ENCODE peak calls at places on chromosomes 3 and 15, in five cellular contexts. W, S, U, J and P are unnamed samples.

GRCh38 chr15:24955549-24955929 is 752 bp downstream of the SNRPN start:
- DNase-seq in W (no peak), S (no peak), U (peak), J (peak), P (peak)

GRCh38 chr3:127853681-127854080 is 31.4 kb upstream of the MGLL start:
- DNase-seq in W (no peak), U (no peak), J (no peak), S (no peak), P (no peak)

GRCh38 chr15:82710208-82710555 is 507 bp upstream of the AP3B2 start:
- DNase-seq in S (no peak), J (no peak), U (no peak), W (no peak), P (no peak)

GRCh38 chr3:126031981-126032471 is 51.9 kb downstream of the SLC41A3 start:
- DNase-seq in S (no peak), U (no peak), J (no peak), W (no peak), P (no peak)

GRCh38 chr3:138774529-138775253 is 60.0 kb downstream of the PIK3CB start:
- DNase-seq in W (peak), J (no peak), U (peak), S (no peak), P (no peak)

GRCh38 chr3:101729586-101729985 is 5.2 kb downstream of the CEP97 start:
- DNase-seq in U (no peak), J (no peak), W (no peak), S (no peak), P (no peak)

GRCh38 chr15:99729920-99730319 is 3.3 kb downstream of the LYSMD4 start:
- DNase-seq in S (no peak), J (peak), U (peak), W (peak), P (no peak)

GRCh38 chr3:123338021-123338619 is 110.8 kb downstream of the ADCY5 start:
- DNase-seq in S (no peak), U (no peak), J (no peak), W (no peak), P (no peak)

GRCh38 chr15:62709261-62709660 is 333.3 kb upstream of the TPM1 start:
- DNase-seq in J (no peak), W (no peak), U (no peak), S (no peak), P (no peak)

GRCh38 chr3:47984089-47984759 is 32.0 kb downstream of the MAP4 start:
- DNase-seq in J (no peak), S (no peak), U (peak), W (peak), P (no peak)

GRCh38 chr15:48395532-48396011 is 64.3 kb downstream of the DUT start:
- DNase-seq in U (peak), W (peak), J (no peak), S (no peak), P (no peak)

GRCh38 chr3:126556637-126557414 is 1.9 kb downstream of the C3orf22 start:
- DNase-seq in W (no peak), U (no peak), S (no peak), J (no peak), P (no peak)